ENCODE peak calls at places on chromosome 9, in six cellular contexts. O is activated naive CD8-positive, alpha-beta T cell treated with anti-CD3 and anti-CD28 coated beads, Interleukin-2, amount 50 U/mL, for 24 hours; L is DMS 273 treated with DMSO at 0.1 percent for 48 hours; M is C1 segment of cervical spinal cord; H is HEK293T; D is lower lobe of right lung. Q is an unnamed sample.

GRCh38 chr9:92138157-92138959 is 23.1 kb upstream of the SPTLC1 start:
- DNase-seq in H (peak), M (no peak), O (peak), D (peak), L (no peak), Q (peak)

GRCh38 chr9:111598730-111599091 is 736 bp downstream of the PTGR1 start:
- DNase-seq in H (no peak), O (no peak), D (peak), L (no peak), M (no peak), Q (peak)

GRCh38 chr9:132644251-132644650 is 25.5 kb downstream of the DDX31 start:
- DNase-seq in M (no peak), O (no peak), H (peak), L (no peak), D (no peak), Q (no peak)

GRCh38 chr9:23372703-23373102 is 453.3 kb downstream of the ELAVL2 start:
- DNase-seq in L (no peak), O (no peak), D (no peak), H (no peak), M (no peak), Q (no peak)

GRCh38 chr9:100196828-100197227 is 97.8 kb downstream of the INVS start:
- DNase-seq in H (no peak), M (no peak), D (no peak), L (no peak), O (no peak), Q (no peak)

GRCh38 chr9:115883467-115884329 is 269.9 kb upstream of the PAPPA start:
- DNase-seq in H (peak), M (no peak), L (no peak), O (no peak), D (no peak), Q (peak)

GRCh38 chr9:76526026-76526425 is 67.0 kb downstream of the GCNT1 start:
- DNase-seq in M (no peak), O (no peak), L (no peak), D (no peak), H (no peak), Q (no peak)

GRCh38 chr9:88745281-88746001 is 210.5 kb downstream of the NXNL2 start:
- DNase-seq in D (no peak), O (no peak), M (no peak), L (no peak), H (no peak), Q (no peak)

GRCh38 chr9:6049798-6050197 is 34.4 kb upstream of the RANBP6 start:
- DNase-seq in O (peak), M (no peak), D (no peak), L (no peak), H (peak), Q (peak)

GRCh38 chr9:19456996-19457693 is 48.3 kb downstream of the ACER2 start:
- DNase-seq in H (peak), D (no peak), M (peak), O (peak), L (peak), Q (peak)

GRCh38 chr9:24500761-24501160 is 44.9 kb downstream of the IZUMO3 start:
- DNase-seq in L (no peak), D (no peak), H (no peak), M (no peak), O (no peak), Q (no peak)

GRCh38 chr9:75683591-75683990 is 206.9 kb upstream of the PCSK5 start:
- DNase-seq in H (no peak), D (no peak), O (no peak), M (no peak), L (no peak), Q (no peak)

GRCh38 chr9:75895112-75895511 is 4.6 kb downstream of the PCSK5 start:
- DNase-seq in L (no peak), H (no peak), M (no peak), O (no peak), D (no peak), Q (no peak)

GRCh38 chr9:134413890-134414731 is 87.9 kb downstream of the RXRA start:
- DNase-seq in O (no peak), D (peak), H (peak), M (no peak), L (no peak), Q (no peak)